ENCODE peak calls at places on chromosome 18, in eight cellular contexts. B, A, K, X, F, S, Q and V are unnamed samples.

GRCh38 chr18:48673456-48674197 is 134.8 kb downstream of the CTIF start:
- DNase-seq in B (no peak), A (no peak), K (no peak), X (no peak), F (no peak), S (no peak), Q (no peak), V (no peak)

GRCh38 chr18:34866739-34867138 is 156.6 kb downstream of the DTNA start:
- DNase-seq in B (peak; percentile 10), A (peak; percentile 6), K (no peak), X (no peak), F (no peak), S (no peak), Q (no peak), V (no peak)

GRCh38 chr18:59686260-59686659 is 11.0 kb downstream of the CCBE1 start:
- DNase-seq in B (no peak), A (no peak), K (no peak), X (no peak), F (no peak), S (no peak), Q (no peak), V (no peak)

GRCh38 chr18:31677592-31677991 is 6.8 kb downstream of the B4GALT6 start:
- DNase-seq in B (peak; percentile 39), A (no peak), K (no peak), X (no peak), F (no peak), S (no peak), Q (no peak), V (no peak)

GRCh38 chr18:31505161-31505560 is 7.2 kb downstream of the DSG2 start:
- DNase-seq in B (no peak), A (no peak), K (no peak), X (no peak), F (no peak), S (no peak), Q (no peak), V (no peak)

GRCh38 chr18:9809686-9810085 is 76.1 kb upstream of the TXNDC2 start:
- DNase-seq in B (no peak), A (no peak), K (no peak), X (no peak), F (no peak), S (no peak), Q (no peak), V (no peak)

GRCh38 chr18:32284284-32284683 is 94.4 kb downstream of the MEP1B start:
- DNase-seq in B (no peak), A (no peak), K (no peak), X (no peak), F (no peak), S (no peak), Q (no peak), V (no peak)

GRCh38 chr18:35616074-35616473 is 34.5 kb downstream of the GALNT1 start:
- DNase-seq in B (no peak), A (no peak), K (no peak), X (no peak), F (no peak), S (no peak), Q (no peak), V (no peak)

GRCh38 chr18:11025671-11026070 is 123.7 kb downstream of the PIEZO2 start:
- DNase-seq in B (no peak), A (no peak), K (no peak), X (no peak), F (no peak), S (no peak), Q (no peak), V (no peak)

GRCh38 chr18:44265437-44265836 is 415.3 kb upstream of the SETBP1 start:
- DNase-seq in B (no peak), A (no peak), K (no peak), X (no peak), F (no peak), S (no peak), Q (no peak), V (no peak)

GRCh38 chr18:47254341-47254939 is 3.0 kb upstream of the SKOR2 start:
- DNase-seq in B (peak; percentile 35), A (no peak), K (peak; percentile 14), X (peak; percentile 57), F (no peak), S (peak; percentile 8), Q (no peak), V (no peak)

GRCh38 chr18:12031836-12032235 is 50.5 kb downstream of the IMPA2 start:
- DNase-seq in B (no peak), A (no peak), K (peak; percentile 73), X (no peak), F (no peak), S (no peak), Q (no peak), V (no peak)

GRCh38 chr18:45628979-45629958 is 14.0 kb downstream of the SLC14A2 start:
- DNase-seq in B (peak; percentile 34), A (no peak), K (no peak), X (no peak), F (no peak), S (no peak), Q (no peak), V (no peak)

GRCh38 chr18:72674710-72675109 is 130.6 kb upstream of the CBLN2 start:
- DNase-seq in B (no peak), A (no peak), K (no peak), X (no peak), F (no peak), S (no peak), Q (no peak), V (no peak)

GRCh38 chr18:5628512-5629255 is 84.9 kb upstream of the EPB41L3 start:
- DNase-seq in B (no peak), A (peak; percentile 43), K (no peak), X (no peak), F (no peak), S (no peak), Q (peak; percentile 0), V (no peak)

GRCh38 chr18:10563886-10564285 is 38.1 kb downstream of the NAPG start:
- DNase-seq in B (no peak), A (peak; percentile 43), K (no peak), X (no peak), F (peak; percentile 47), S (no peak), Q (no peak), V (no peak)

GRCh38 chr18:58998421-58999203 is 133.9 kb downstream of the ZNF532 start:
- DNase-seq in B (peak; percentile 50), A (peak; percentile 94), K (peak; percentile 56), X (no peak), F (no peak), S (no peak), Q (no peak), V (no peak)

GRCh38 chr18:51151568-51152511 is 45.6 kb downstream of the MEX3C start:
- DNase-seq in B (no peak), A (no peak), K (no peak), X (no peak), F (peak; percentile 90), S (no peak), Q (peak; percentile 52), V (no peak)

GRCh38 chr18:26574958-26575864 is 26.9 kb upstream of the KCTD1 start:
- DNase-seq in B (peak; percentile 13), A (peak; percentile 10), K (peak; percentile 38), X (no peak), F (no peak), S (peak; percentile 40), Q (no peak), V (peak; percentile 22)

GRCh38 chr18:62610509-62611394 is 87.9 kb downstream of the ZCCHC2 start:
- DNase-seq in B (no peak), A (no peak), K (no peak), X (no peak), F (no peak), S (no peak), Q (no peak), V (no peak)

GRCh38 chr18:34321075-34321474 is 96.4 kb upstream of the NOL4 start:
- DNase-seq in B (no peak), A (no peak), K (no peak), X (no peak), F (no peak), S (no peak), Q (no peak), V (no peak)

GRCh38 chr18:59200787-59201186 is 19.2 kb upstream of the GRP start:
- DNase-seq in B (no peak), A (no peak), K (no peak), X (no peak), F (no peak), S (no peak), Q (no peak), V (no peak)

GRCh38 chr18:13874558-13874957 is 40.8 kb downstream of the MC2R start:
- DNase-seq in B (no peak), A (no peak), K (no peak), X (no peak), F (no peak), S (no peak), Q (no peak), V (no peak)

GRCh38 chr18:46174317-46175039 is 70.3 kb downstream of the HAUS1 start:
- DNase-seq in B (peak; percentile 25), A (no peak), K (no peak), X (no peak), F (peak; percentile 81), S (no peak), Q (peak; percentile 14), V (peak; percentile 3)

GRCh38 chr18:63511285-63511684 is 30.9 kb upstream of the SERPINB12 start:
- DNase-seq in B (peak; percentile 80), A (peak; percentile 50), K (peak; percentile 20), X (peak; percentile 47), F (no peak), S (peak; percentile 61), Q (no peak), V (no peak)

GRCh38 chr18:48319796-48320638 is 89.2 kb downstream of the ZBTB7C start:
- DNase-seq in B (no peak), A (no peak), K (no peak), X (no peak), F (no peak), S (no peak), Q (no peak), V (no peak)

GRCh38 chr18:46418657-46419260 is 238.3 kb downstream of the LOXHD1 start:
- DNase-seq in B (no peak), A (no peak), K (no peak), X (no peak), F (peak; percentile 21), S (no peak), Q (no peak), V (no peak)

GRCh38 chr18:35029103-35029502 is 12.1 kb upstream of the MAPRE2 start:
- DNase-seq in B (no peak), A (no peak), K (peak; percentile 46), X (no peak), F (no peak), S (no peak), Q (no peak), V (no peak)

GRCh38 chr18:48749768-48750167 is 201.0 kb downstream of the SMAD7 start:
- DNase-seq in B (no peak), A (no peak), K (no peak), X (no peak), F (no peak), S (no peak), Q (no peak), V (no peak)

GRCh38 chr18:3441290-3441689 is 8.7 kb upstream of the TGIF1 start:
- DNase-seq in B (peak; percentile 51), A (no peak), K (no peak), X (no peak), F (no peak), S (peak; percentile 53), Q (no peak), V (peak; percentile 10)

GRCh38 chr18:40874233-40874632 is 1080.8 kb upstream of the PIK3C3 start:
- DNase-seq in B (no peak), A (no peak), K (no peak), X (no peak), F (no peak), S (no peak), Q (no peak), V (no peak)

GRCh38 chr18:24157855-24158254 is 19.0 kb downstream of the CABYR start:
- DNase-seq in B (no peak), A (no peak), K (no peak), X (no peak), F (no peak), S (no peak), Q (no peak), V (no peak)

GRCh38 chr18:69282371-69282770 is 118.3 kb upstream of the DOK6 start:
- DNase-seq in B (no peak), A (no peak), K (no peak), X (no peak), F (no peak), S (no peak), Q (no peak), V (no peak)

GRCh38 chr18:47413327-47413726 is 161.9 kb upstream of the SKOR2 start:
- DNase-seq in B (no peak), A (no peak), K (peak; percentile 10), X (no peak), F (no peak), S (no peak), Q (no peak), V (no peak)